ENCODE peak calls at places on chromosome 5, in seven cellular contexts. M is foreskin keratinocyte; W is natural killer cell; Q is AG04450; P is AG10803; A is endothelial cell; G is CD8-positive, alpha-beta T cell. X is an unnamed sample.

GRCh38 chr5:115165790-115166189 is 3.9 kb downstream of the TRIM36 start:
- DNase-seq in Q (no peak), M (no peak), G (no peak), P (no peak), W (no peak), A (no peak), X (no peak)

GRCh38 chr5:32498484-32498883 is 53.9 kb upstream of the ZFR start:
- DNase-seq in Q (no peak), W (no peak), P (no peak), G (no peak), A (no peak), M (no peak), X (no peak)

GRCh38 chr5:126755593-126755992 is 21.3 kb upstream of the LMNB1 start:
- DNase-seq in W (no peak), M (no peak), P (no peak), Q (no peak), G (no peak), A (no peak), X (no peak)

GRCh38 chr5:55438931-55439477 is 95.8 kb downstream of the PLPP1 start:
- DNase-seq in A (no peak), M (no peak), W (no peak), P (peak; percentile 83), Q (peak; percentile 68), G (no peak), X (peak; percentile 66)

GRCh38 chr5:136001531-136001930 is 27.3 kb upstream of the TGFBI start:
- DNase-seq in A (no peak), G (no peak), M (no peak), P (peak; percentile 97), W (no peak), Q (no peak), X (peak; percentile 75)

GRCh38 chr5:141914154-141914743 is 9.4 kb upstream of the DELE1 start:
- DNase-seq in Q (no peak), P (no peak), A (peak; percentile 59), G (peak; percentile 55), M (no peak), W (no peak), X (peak; percentile 2)

GRCh38 chr5:177364159-177364962 is 6.6 kb downstream of the RGS14 start:
- DNase-seq in G (no peak), Q (no peak), M (no peak), P (no peak), W (no peak), A (no peak), X (peak; percentile 43)

GRCh38 chr5:36458746-36459145 is 147.7 kb upstream of the SLC1A3 start:
- DNase-seq in P (no peak), W (no peak), G (no peak), M (no peak), Q (no peak), A (no peak), X (no peak)

GRCh38 chr5:54942064-54942778 is 43.2 kb downstream of the ESM1 start:
- DNase-seq in M (no peak), Q (no peak), A (no peak), P (no peak), G (no peak), W (no peak), X (peak; percentile 31)

GRCh38 chr5:119878712-119879111 is 249.4 kb downstream of the FAM170A start:
- DNase-seq in A (no peak), W (no peak), P (no peak), G (no peak), M (no peak), Q (no peak), X (no peak)

GRCh38 chr5:93995126-93995621 is 253.8 kb upstream of the POU5F2 start:
- DNase-seq in W (no peak), Q (no peak), G (no peak), M (no peak), P (peak; percentile 84), A (no peak), X (no peak)

GRCh38 chr5:136350339-136350738 is 15.0 kb downstream of the TRPC7 start:
- DNase-seq in P (no peak), G (no peak), W (no peak), M (no peak), A (no peak), Q (no peak), X (no peak)

GRCh38 chr5:168691891-168692290 is 112.7 kb upstream of the PANK3 start:
- DNase-seq in P (no peak), W (no peak), A (no peak), Q (no peak), G (no peak), M (no peak), X (no peak)

GRCh38 chr5:136666970-136667620 is 301.8 kb upstream of the TRPC7 start:
- DNase-seq in P (no peak), W (no peak), Q (no peak), A (no peak), G (no peak), M (no peak), X (no peak)

GRCh38 chr5:133236976-133237375 is 185.2 kb downstream of the HSPA4 start:
- DNase-seq in P (no peak), A (no peak), W (no peak), Q (no peak), M (no peak), G (no peak), X (no peak)

GRCh38 chr5:147509041-147509709 is 693 bp downstream of the DPYSL3 start:
- DNase-seq in A (peak; percentile 29), P (peak; percentile 17), M (peak; percentile 27), Q (no peak), W (no peak), G (no peak), X (no peak)

GRCh38 chr5:147507480-147508126 is 2.3 kb downstream of the DPYSL3 start:
- DNase-seq in G (no peak), M (peak; percentile 55), Q (no peak), W (no peak), P (peak; percentile 72), A (no peak), X (peak; percentile 78)

GRCh38 chr5:147510885-147511284 is 1.0 kb upstream of the DPYSL3 start:
- DNase-seq in P (no peak), A (no peak), G (no peak), W (no peak), M (no peak), Q (no peak), X (no peak)

GRCh38 chr5:147508711-147509040 is 1.2 kb downstream of the DPYSL3 start:
- DNase-seq in M (no peak), W (no peak), G (no peak), A (no peak), P (peak; percentile 16), Q (no peak), X (no peak)

DNA sequence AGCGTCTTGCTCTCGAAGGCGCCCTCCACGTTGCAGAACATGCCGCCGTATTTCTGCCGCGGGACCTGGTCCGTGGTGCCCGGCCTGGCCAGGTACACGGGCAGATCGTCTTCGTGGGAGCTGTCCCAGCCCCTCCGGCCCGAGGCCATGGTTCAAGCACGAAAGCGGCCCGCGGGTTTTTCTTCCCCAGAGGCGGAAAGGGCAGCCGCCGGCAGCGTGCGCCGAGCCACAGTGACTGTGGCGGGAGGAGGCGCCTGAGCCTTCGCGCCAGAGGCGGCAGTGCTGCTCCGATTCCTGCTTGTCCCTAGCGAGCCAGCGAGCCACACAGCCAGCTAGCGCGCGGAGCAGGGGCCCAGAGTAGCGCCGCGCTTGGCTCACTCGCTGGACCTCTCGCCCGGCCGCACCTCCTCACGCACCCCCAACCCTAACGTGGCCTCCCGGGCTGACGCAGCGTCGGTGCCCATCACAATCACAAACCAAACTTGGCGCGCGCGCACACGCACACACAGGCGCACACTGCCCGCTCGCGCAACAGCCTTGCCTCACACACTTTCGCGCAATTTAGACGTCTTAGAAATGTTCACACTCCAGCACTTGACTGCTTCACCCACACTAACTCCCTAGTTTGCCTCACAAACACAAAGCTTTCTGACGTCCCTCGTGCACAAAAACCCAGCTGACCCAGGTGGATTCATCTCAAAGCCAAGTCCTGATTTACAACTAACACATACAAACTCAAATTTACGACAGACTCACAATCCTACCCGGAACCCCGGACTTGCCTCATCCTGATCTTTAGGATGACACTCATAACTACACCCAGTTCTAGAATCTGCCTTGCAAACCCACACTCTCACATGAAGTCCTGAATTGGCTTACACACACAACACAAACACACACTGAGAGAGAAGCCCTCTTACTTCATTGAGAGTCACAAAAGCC is at the start of gene DPYSL3:
- DNase-seq in M (peak; percentile 61), W (no peak), Q (peak; percentile 41), P (peak; percentile 82), G (no peak), A (peak; percentile 74), X (peak; percentile 84)
- TF ChIP-seq CTCF in M (peak; percentile 62), W (no peak), Q (peak; percentile 38), P (peak; percentile 42), G (no peak), A (no peak), X (peak; percentile 36)

GRCh38 chr5:147095740-147096139 is 139.1 kb upstream of the STK32A start:
- DNase-seq in W (no peak), A (no peak), M (no peak), P (no peak), Q (no peak), G (no peak), X (no peak)

GRCh38 chr5:147093138-147093537 is 141.7 kb upstream of the STK32A start:
- DNase-seq in M (peak; percentile 41), W (no peak), P (peak; percentile 29), G (no peak), A (no peak), Q (no peak), X (peak; percentile 71)

GRCh38 chr5:147101654-147102053 is 133.2 kb upstream of the STK32A start:
- DNase-seq in A (no peak), Q (no peak), P (peak; percentile 3), M (no peak), W (no peak), G (no peak), X (peak; percentile 1)

GRCh38 chr5:147098233-147098790 is 136.5 kb upstream of the STK32A start:
- DNase-seq in Q (no peak), P (peak; percentile 51), M (no peak), G (no peak), A (peak; percentile 47), W (no peak), X (peak; percentile 64)
- TF ChIP-seq CTCF in Q (peak; percentile 57), P (peak; percentile 69), M (peak; percentile 42), G (no peak), A (peak; percentile 83), W (no peak), X (peak; percentile 61)

GRCh38 chr5:143177263-143177994 is 226.1 kb downstream of the NR3C1 start:
- DNase-seq in W (no peak), Q (peak; percentile 98), A (no peak), M (peak; percentile 100), P (peak; percentile 94), G (no peak), X (peak; percentile 95)

GRCh38 chr5:143174714-143175398 is 228.6 kb downstream of the NR3C1 start:
- DNase-seq in W (no peak), P (no peak), Q (no peak), A (no peak), G (no peak), M (no peak), X (no peak)

GRCh38 chr5:143179126-143179740 is 224.3 kb downstream of the NR3C1 start:
- DNase-seq in M (no peak), P (no peak), A (no peak), G (no peak), W (no peak), Q (no peak), X (no peak)

GRCh38 chr5:143173139-143173889 is 230.2 kb downstream of the NR3C1 start:
- DNase-seq in G (no peak), M (no peak), Q (no peak), W (no peak), P (no peak), A (no peak), X (no peak)

GRCh38 chr5:143176048-143176447 is 227.4 kb downstream of the NR3C1 start:
- DNase-seq in P (no peak), G (no peak), M (no peak), A (no peak), Q (no peak), W (no peak), X (no peak)
- TF ChIP-seq CTCF in P (no peak), G (no peak), M (peak; percentile 32), A (no peak), Q (no peak), W (no peak), X (no peak)

GRCh38 chr5:53874409-53874808 is 314.0 kb downstream of the NDUFS4 start:
- DNase-seq in G (no peak), W (no peak), A (no peak), P (peak; percentile 25), Q (no peak), M (no peak), X (peak; percentile 38)
- TF ChIP-seq CTCF in G (no peak), W (no peak), A (no peak), P (peak; percentile 24), Q (peak; percentile 16), M (peak; percentile 35), X (peak; percentile 38)